ENCODE peak calls at places on chromosomes 3 and 15, in six cellular contexts. E, W, P, C, Y and V are unnamed samples.

GRCh38 chr3:120177907-120178306 is 83.7 kb upstream of the GSK3B start:
- DNase-seq in C (no peak), Y (no peak), P (no peak), E (no peak), W (peak), V (no peak)

GRCh38 chr3:177721864-177722370 is 524.6 kb upstream of the TBL1XR1 start:
- DNase-seq in P (no peak), Y (no peak), W (no peak), C (no peak), E (no peak), V (no peak)

GRCh38 chr3:71173421-71173975 is 410.0 kb downstream of the FOXP1 start:
- DNase-seq in P (no peak), C (no peak), W (no peak), E (no peak), Y (no peak), V (no peak)

GRCh38 chr3:45087155-45087554 is 59.0 kb downstream of the CDCP1 start:
- DNase-seq in E (no peak), P (no peak), W (no peak), Y (no peak), C (no peak), V (no peak)

GRCh38 chr3:84125201-84125721 is 833.5 kb upstream of the CADM2 start:
- DNase-seq in Y (no peak), E (no peak), P (no peak), C (no peak), W (no peak), V (peak)

GRCh38 chr3:168336276-168336675 is 240.6 kb upstream of the GOLIM4 start:
- DNase-seq in Y (no peak), P (no peak), E (no peak), W (no peak), C (no peak), V (no peak)

GRCh38 chr3:10392244-10392643 is 71.3 kb upstream of the SEC13 start:
- DNase-seq in W (peak), Y (no peak), C (no peak), E (peak), P (no peak), V (no peak)

GRCh38 chr15:57064033-57064432 is 145.6 kb downstream of the TCF12 start:
- DNase-seq in W (no peak), C (no peak), Y (no peak), P (no peak), E (no peak), V (no peak)

GRCh38 chr15:43225201-43225949 is 4.6 kb upstream of the EPB42 start:
- DNase-seq in W (peak), Y (peak), E (peak), P (peak), C (no peak), V (no peak)

GRCh38 chr3:185687479-185687878 is 101.4 kb downstream of the SENP2 start:
- DNase-seq in W (no peak), P (no peak), Y (no peak), E (no peak), C (no peak), V (no peak)

DNA sequence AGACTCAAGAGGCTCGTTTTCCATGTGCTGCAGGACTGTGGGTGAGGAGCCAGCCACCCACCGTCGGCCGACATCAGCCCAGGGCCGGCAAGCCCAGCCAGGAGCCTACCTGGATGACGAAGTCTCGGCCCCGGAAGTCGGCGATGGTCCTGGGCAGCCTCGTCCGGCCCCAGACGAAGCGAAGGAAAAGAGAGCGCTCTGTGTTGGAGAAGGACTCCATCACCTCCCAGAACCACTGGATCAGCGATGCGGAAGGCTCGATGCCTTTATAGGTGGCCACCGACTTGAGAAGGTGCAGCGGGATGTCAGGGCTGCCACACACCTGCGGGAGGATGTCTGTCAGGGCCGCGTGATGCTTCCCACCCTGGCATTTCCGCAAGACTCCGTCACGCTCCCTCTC is 13.8 kb upstream of the OCA2 start:
- DNase-seq in P (no peak), Y (no peak), W (no peak), E (no peak), C (no peak), V (no peak)
- TF ChIP-seq CTCF in P (no peak), Y (no peak), W (no peak), E (no peak), C (no peak), V (no peak)

DNA sequence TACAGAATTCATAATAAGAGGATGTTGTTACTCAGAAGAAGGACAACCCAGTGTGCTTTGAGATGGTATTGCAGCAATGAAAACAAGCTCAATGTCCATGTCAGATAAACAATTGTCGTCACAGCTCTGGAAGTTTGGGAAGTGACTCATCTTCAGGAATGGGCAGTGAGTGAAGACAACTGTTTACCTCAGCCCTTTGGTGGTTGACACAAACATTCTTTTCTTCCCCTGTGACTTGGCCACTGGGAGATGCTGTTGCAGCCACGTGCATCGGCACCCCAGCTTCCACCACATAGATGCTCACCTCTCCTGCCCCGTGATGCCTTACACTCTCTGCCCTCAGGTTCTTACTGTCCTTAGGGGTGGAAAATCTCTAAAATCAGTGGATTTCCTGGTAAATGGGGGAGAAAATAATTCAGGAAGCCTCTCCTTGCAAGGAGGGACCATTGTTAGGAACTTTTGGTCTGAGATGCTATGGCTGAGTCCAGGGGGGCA is 114.1 kb upstream of the GALNT15 start:
- DNase-seq in E (no peak), P (peak), Y (no peak), W (peak), C (no peak), V (peak)
- TF ChIP-seq CTCF in E (no peak), P (no peak), Y (no peak), W (peak), C (no peak), V (peak)

DNA sequence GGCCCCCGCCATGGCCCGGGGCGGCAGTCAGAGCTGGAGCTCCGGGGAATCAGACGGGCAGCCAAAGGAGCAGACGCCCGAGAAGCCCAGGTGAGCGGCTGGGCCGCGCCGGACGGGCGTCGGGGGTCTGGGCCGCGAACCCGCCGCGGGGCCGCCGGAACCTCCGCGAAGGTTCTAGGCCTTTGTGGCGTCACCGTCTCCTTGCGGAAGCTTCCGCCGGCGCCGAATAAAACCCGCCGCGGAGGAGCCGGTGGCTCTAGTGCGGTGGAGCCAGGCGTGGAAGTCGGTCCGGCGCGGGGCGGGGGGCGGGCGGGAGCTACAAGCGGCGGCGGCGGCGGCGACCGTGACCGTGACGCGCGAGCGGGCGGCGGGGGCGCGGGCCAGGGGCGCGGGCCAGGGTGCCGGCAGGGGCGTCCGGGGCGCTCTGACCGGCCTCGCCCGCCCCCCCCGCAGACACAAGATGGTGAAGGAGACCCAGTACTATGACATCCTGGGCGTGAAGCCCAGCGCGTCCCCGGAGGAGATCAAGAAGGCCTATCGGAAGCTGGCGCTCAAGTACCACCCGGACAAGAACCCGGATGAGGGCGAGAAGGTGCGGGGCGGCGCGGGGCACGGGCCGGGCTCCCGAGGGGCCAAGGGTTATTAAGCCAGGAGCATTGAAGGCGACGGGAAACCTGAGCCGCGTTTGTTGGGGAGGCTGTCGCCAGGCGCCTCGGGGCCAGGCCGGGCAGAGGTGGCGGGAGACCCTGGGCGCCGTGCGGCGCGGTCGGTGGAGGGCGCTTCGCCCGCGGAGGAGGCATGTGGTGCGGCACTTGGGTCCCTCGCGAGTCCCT is at the start of gene DNAJA4:
- DNase-seq in C (no peak), W (no peak), E (peak), Y (no peak), P (peak), V (peak)
- TF ChIP-seq CTCF in C (no peak), W (no peak), E (no peak), Y (no peak), P (no peak), V (no peak)

DNA sequence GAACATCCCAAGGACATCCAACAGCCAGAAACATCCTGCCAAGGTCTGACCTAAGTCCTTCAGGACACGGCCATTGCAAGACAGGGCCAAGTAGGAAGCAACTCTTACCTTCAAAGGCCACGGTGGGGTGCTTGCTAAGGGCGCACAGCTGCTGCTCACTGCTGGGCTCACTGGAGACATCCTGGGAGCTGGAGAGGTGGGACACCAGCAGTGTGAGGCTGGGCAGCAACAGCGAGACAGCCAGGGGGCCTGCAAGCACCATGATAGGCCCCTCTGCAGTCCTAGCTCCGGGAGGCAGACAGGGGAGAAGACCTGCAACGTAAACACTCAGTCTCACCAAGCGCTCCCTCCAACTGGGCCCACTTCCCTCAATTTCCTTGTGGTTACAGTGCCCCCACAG is 79.2 kb downstream of the SEMA5B start:
- DNase-seq in Y (no peak), P (no peak), C (no peak), W (peak), E (peak), V (no peak)
- TF ChIP-seq CTCF in Y (no peak), P (no peak), C (no peak), W (no peak), E (peak), V (no peak)